ENCODE peak calls at places on chromosomes 4 and X, in nine cellular contexts. D is naive thymus-derived CD4-positive, alpha-beta T cell; C is IMR-90; Y is cardiac muscle cell; F is neural progenitor cell; K is transverse colon; T is CD8-positive, alpha-beta T cell; L is BE2C; H is H7. E is an unnamed sample.

GRCh38 chrX:94058728-94059382 is 384.8 kb downstream of the FAM133A start:
- DNase-seq in D (no peak), C (no peak), Y (no peak), F (peak; percentile 64), K (no peak), T (no peak), L (no peak), H (peak; percentile 19), E (peak; percentile 0)

GRCh38 chr4:63505714-63506460 is 903.4 kb downstream of the TECRL start:
- DNase-seq in D (no peak), C (no peak), Y (no peak), F (peak; percentile 30), K (no peak), T (no peak), L (no peak), H (no peak), E (no peak)

GRCh38 chr4:1576961-1577814 is 106.9 kb downstream of the FAM53A start:
- DNase-seq in D (no peak), C (no peak), Y (no peak), F (peak; percentile 42), K (no peak), T (no peak), L (no peak), H (peak; percentile 60), E (no peak)

GRCh38 chr4:128868758-128869157 is 59.3 kb downstream of the JADE1 start:
- DNase-seq in D (no peak), C (no peak), Y (peak; percentile 81), F (no peak), K (no peak), T (no peak), L (no peak), H (no peak), E (no peak)

GRCh38 chr4:163544407-163545038 is 50.0 kb downstream of the TMA16 start:
- DNase-seq in D (peak; percentile 42), C (peak; percentile 40), Y (peak; percentile 68), F (peak; percentile 83), K (peak; percentile 62), T (peak; percentile 51), L (peak; percentile 76), H (peak; percentile 73), E (peak; percentile 35)

GRCh38 chr4:97759785-97760184 is 383.5 kb downstream of the STPG2 start:
- DNase-seq in D (no peak), C (no peak), Y (no peak), F (no peak), K (no peak), T (no peak), L (no peak), H (no peak), E (no peak)

GRCh38 chr4:183563874-183564273 is 59.0 kb downstream of the ING2 start:
- DNase-seq in D (no peak), C (peak; percentile 28), Y (peak; percentile 27), F (no peak), K (no peak), T (no peak), L (no peak), H (no peak), E (no peak)

GRCh38 chrX:153469811-153470410 is 465 bp downstream of the HAUS7 start:
- DNase-seq in D (no peak), C (peak; percentile 8), Y (peak; percentile 23), F (peak; percentile 66), K (no peak), T (no peak), L (peak; percentile 42), H (peak; percentile 82), E (no peak)

GRCh38 chrX:48831136-48831908 is 4.1 kb downstream of the PCSK1N start:
- DNase-seq in D (no peak), C (no peak), Y (no peak), F (peak; percentile 29), K (no peak), T (no peak), L (no peak), H (peak; percentile 73), E (no peak)

GRCh38 chrX:48833531-48834138 is 1.8 kb downstream of the PCSK1N start:
- DNase-seq in D (no peak), C (no peak), Y (no peak), F (no peak), K (no peak), T (no peak), L (no peak), H (no peak), E (no peak)

GRCh38 chrX:48829016-48829735 is 2.9 kb downstream of the ERAS start:
- DNase-seq in D (no peak), C (no peak), Y (no peak), F (no peak), K (no peak), T (no peak), L (no peak), H (no peak), E (no peak)

GRCh38 chrX:48834383-48834709 is 1.1 kb downstream of the PCSK1N start:
- DNase-seq in D (no peak), C (no peak), Y (no peak), F (no peak), K (no peak), T (no peak), L (no peak), H (no peak), E (no peak)

GRCh38 chrX:48831909-48832291 is 3.5 kb downstream of the PCSK1N start:
- DNase-seq in D (no peak), C (no peak), Y (no peak), F (peak; percentile 64), K (no peak), T (no peak), L (no peak), H (peak; percentile 83), E (no peak)
- H3K27me3 ChIP-seq in D (no peaks in the 10 kb centered on the region), C (peaks cover 50% of the 10 kb centered on the region), Y (peaks cover 65% of the 10 kb centered on the region), F (peaks cover 80% of the 10 kb centered on the region), K (peaks cover 50% of the 10 kb centered on the region), T (no peaks in the 10 kb centered on the region), L (no peaks in the 10 kb centered on the region), H (peaks cover 63% of the 10 kb centered on the region), E (peaks cover 13% of the 10 kb centered on the region)

DNA sequence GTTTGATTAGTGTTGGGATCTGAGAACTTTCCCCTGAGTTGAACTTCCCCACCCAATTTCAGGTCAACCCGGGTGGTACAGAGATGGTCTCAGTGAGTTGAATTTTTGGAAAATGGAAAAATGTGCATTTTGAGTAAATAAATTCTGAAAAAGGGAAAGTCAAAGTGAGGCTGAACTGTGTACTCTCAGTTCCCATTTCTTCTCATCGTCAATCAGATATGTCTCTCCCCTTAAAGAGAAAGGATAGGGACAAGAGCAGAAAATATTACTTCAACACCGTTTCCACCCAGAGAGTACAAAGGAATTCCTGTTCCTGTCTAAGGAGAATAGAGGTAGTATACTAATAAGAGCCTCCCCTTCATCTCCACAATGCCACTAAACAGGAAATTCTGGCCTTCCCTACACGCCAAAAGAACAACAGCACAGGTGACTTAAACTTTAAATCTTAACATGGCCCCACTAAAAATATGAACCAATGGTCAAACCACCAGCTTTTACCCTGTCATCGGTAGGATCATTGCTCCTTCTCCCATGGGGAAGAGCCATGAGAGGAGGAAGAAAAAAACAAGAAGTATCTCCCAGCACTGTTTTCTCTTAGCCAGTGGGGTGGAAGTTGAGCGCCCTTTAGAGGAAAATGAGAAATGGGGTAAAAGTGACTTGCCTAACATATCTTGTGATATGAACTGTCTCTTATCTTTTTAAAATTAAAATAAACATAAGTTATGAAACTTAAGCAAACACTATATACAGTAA is 30.3 kb downstream of the BMP3 start:
- DNase-seq in D (no peak), C (no peak), Y (no peak), F (no peak), K (no peak), T (no peak), L (no peak), H (no peak), E (no peak)
- H3K27me3 ChIP-seq in D (no peaks in the 10 kb centered on the region), C (no peaks in the 10 kb centered on the region), Y (peaks cover 7% of the 10 kb centered on the region), F (peaks cover 15% of the 10 kb centered on the region), K (no peaks in the 10 kb centered on the region), T (no peaks in the 10 kb centered on the region), L (no peaks in the 10 kb centered on the region), H (no peaks in the 10 kb centered on the region), E (no peaks in the 10 kb centered on the region)

GRCh38 chrX:49174723-49175122 is 3.0 kb downstream of the PLP2 start:
- DNase-seq in D (no peak), C (no peak), Y (no peak), F (no peak), K (no peak), T (no peak), L (no peak), H (peak; percentile 43), E (no peak)
- H3K27me3 ChIP-seq in D (no peaks in the 10 kb centered on the region), C (no peaks in the 10 kb centered on the region), Y (no peaks in the 10 kb centered on the region), F (peaks cover 37% of the 10 kb centered on the region), K (no peaks in the 10 kb centered on the region), T (no peaks in the 10 kb centered on the region), L (no peaks in the 10 kb centered on the region), H (peaks cover 21% of the 10 kb centered on the region), E (no peaks in the 10 kb centered on the region)

GRCh38 chr4:3821580-3822229 is 55.5 kb downstream of the ADRA2C start:
- DNase-seq in D (no peak), C (no peak), Y (peak; percentile 1), F (no peak), K (no peak), T (no peak), L (no peak), H (peak; percentile 73), E (no peak)
- H3K27me3 ChIP-seq in D (no peaks in the 10 kb centered on the region), C (peaks cover 16% of the 10 kb centered on the region), Y (no peaks in the 10 kb centered on the region), F (no peaks in the 10 kb centered on the region), K (no peaks in the 10 kb centered on the region), T (no peaks in the 10 kb centered on the region), L (no peaks in the 10 kb centered on the region), H (no peaks in the 10 kb centered on the region), E (no peaks in the 10 kb centered on the region)

GRCh38 chr4:13527192-13527982 is 16.9 kb downstream of the NKX3-2 start:
- DNase-seq in D (no peak), C (no peak), Y (no peak), F (no peak), K (no peak), T (no peak), L (no peak), H (peak; percentile 60), E (no peak)
- H3K27me3 ChIP-seq in D (peaks cover 15% of the 10 kb centered on the region), C (peaks cover 95% of the 10 kb centered on the region), Y (peaks cover 100% of the 10 kb centered on the region), F (peaks cover 100% of the 10 kb centered on the region), K (peaks cover 100% of the 10 kb centered on the region), T (peaks cover 54% of the 10 kb centered on the region), L (peaks cover 95% of the 10 kb centered on the region), H (peaks cover 96% of the 10 kb centered on the region), E (peaks cover 95% of the 10 kb centered on the region)

GRCh38 chrX:132634521-132634920 is 145.7 kb upstream of the MBNL3 start:
- DNase-seq in D (no peak), C (no peak), Y (no peak), F (no peak), K (no peak), T (no peak), L (no peak), H (no peak), E (no peak)
- H3K27me3 ChIP-seq in D (no peaks in the 10 kb centered on the region), C (peaks cover 17% of the 10 kb centered on the region), Y (no peaks in the 10 kb centered on the region), F (no peaks in the 10 kb centered on the region), K (no peaks in the 10 kb centered on the region), T (no peaks in the 10 kb centered on the region), L (no peaks in the 10 kb centered on the region), H (no peaks in the 10 kb centered on the region), E (no peaks in the 10 kb centered on the region)

E was measured in brain microvascular endothelial cell.